ENCODE peak calls at places on chromosome 16, in nine cellular contexts. Y, T, U, S, J, M, C, E and I are unnamed samples.

GRCh38 chr16:77868478-77868877 is 80.1 kb downstream of the VAT1L start:
- DNase-seq in U (no peak), M (no peak), C (no peak), S (no peak), J (no peak), E (no peak), T (no peak), Y (no peak), I (no peak)

GRCh38 chr16:67459066-67459857 is 21.7 kb downstream of the ATP6V0D1 start:
- DNase-seq in E (no peak), T (no peak), U (peak), C (no peak), Y (no peak), S (no peak), M (peak), J (no peak), I (no peak)

GRCh38 chr16:28089992-28090365 is 26.5 kb upstream of the GSG1L start:
- DNase-seq in C (no peak), U (no peak), Y (no peak), J (no peak), M (no peak), T (no peak), E (no peak), S (no peak), I (no peak)

GRCh38 chr16:11857161-11857560 is 5.8 kb upstream of the RSL1D1 start:
- DNase-seq in J (no peak), T (no peak), S (no peak), U (no peak), Y (peak), C (no peak), E (no peak), M (no peak), I (no peak)

GRCh38 chr16:86966781-86967180 is 350.4 kb downstream of the C16orf95 start:
- DNase-seq in E (no peak), T (no peak), C (no peak), S (no peak), J (no peak), Y (no peak), M (no peak), U (no peak), I (no peak)

GRCh38 chr16:17526956-17527355 is 56.2 kb upstream of the XYLT1 start:
- DNase-seq in C (no peak), J (no peak), S (no peak), M (no peak), E (no peak), U (no peak), Y (no peak), T (no peak), I (no peak)

GRCh38 chr16:50505714-50506542 is 42.3 kb upstream of the NKD1 start:
- DNase-seq in Y (no peak), S (peak), C (no peak), T (no peak), U (no peak), E (no peak), J (no peak), M (no peak), I (no peak)

GRCh38 chr16:67445913-67446907 is 15.3 kb downstream of the HSD11B2 start:
- DNase-seq in C (no peak), T (no peak), M (no peak), J (no peak), U (no peak), E (no peak), Y (no peak), S (no peak), I (no peak)

GRCh38 chr16:81758376-81758775 is 20.7 kb upstream of the PLCG2 start:
- DNase-seq in M (no peak), T (peak), Y (peak), U (no peak), S (no peak), E (no peak), C (no peak), J (no peak), I (no peak)

GRCh38 chr16:69166221-69166833 is 20.6 kb upstream of the SNTB2 start:
- DNase-seq in E (no peak), Y (peak), T (no peak), J (no peak), C (no peak), M (peak), U (no peak), S (no peak), I (peak)

GRCh38 chr16:30407794-30408534 is 558 bp downstream of the ZNF771 start:
- DNase-seq in T (no peak), U (no peak), C (no peak), J (peak), E (no peak), Y (peak), S (peak), M (no peak), I (no peak)

GRCh38 chr16:82580293-82580900 is 46.4 kb upstream of the CDH13 start:
- DNase-seq in U (no peak), S (peak), M (peak), T (peak), C (no peak), J (peak), E (no peak), Y (peak), I (peak)

GRCh38 chr16:21599994-21600773 is 807 bp downstream of the METTL9 start:
- DNase-seq in T (peak), S (peak), U (no peak), E (no peak), M (peak), C (no peak), Y (peak), J (peak), I (no peak)

GRCh38 chr16:70779361-70779760 is 21.6 kb downstream of the VAC14 start:
- DNase-seq in M (no peak), C (no peak), T (no peak), Y (no peak), S (no peak), E (no peak), U (no peak), J (no peak), I (no peak)

GRCh38 chr16:49603956-49604355 is 230.4 kb downstream of the C16orf78 start:
- DNase-seq in J (no peak), M (no peak), U (no peak), Y (no peak), T (no peak), E (no peak), S (no peak), C (no peak), I (no peak)

GRCh38 chr16:49587051-49587450 is 213.4 kb downstream of the C16orf78 start:
- DNase-seq in U (no peak), Y (no peak), C (no peak), T (no peak), E (no peak), M (no peak), S (no peak), J (no peak), I (no peak)

GRCh38 chr16:83701494-83701893 is 106.3 kb upstream of the HSBP1 start:
- DNase-seq in S (peak), T (peak), J (no peak), C (no peak), Y (peak), E (no peak), U (no peak), M (peak), I (peak)

GRCh38 chr16:57532251-57532625 is 4.1 kb downstream of the CCDC102A start:
- DNase-seq in S (no peak), E (no peak), U (no peak), T (no peak), Y (no peak), M (no peak), C (no peak), J (no peak), I (no peak)

GRCh38 chr16:57637424-57637823 is 9.0 kb downstream of the ADGRG1 start:
- DNase-seq in S (peak), C (no peak), Y (no peak), T (no peak), M (no peak), U (peak), E (no peak), J (peak), I (peak)

GRCh38 chr16:64892843-64893242 is 229.0 kb downstream of the CDH11 start:
- DNase-seq in E (peak), M (no peak), U (no peak), C (peak), T (no peak), J (no peak), Y (peak), S (no peak), I (peak)

GRCh38 chr16:55703003-55704001 is 47.5 kb downstream of the SLC6A2 start:
- DNase-seq in T (peak), M (peak), C (peak), S (peak), Y (peak), U (no peak), E (no peak), J (peak), I (peak)

GRCh38 chr16:84448444-84448843 is 56.0 kb downstream of the MEAK7 start:
- DNase-seq in S (no peak), M (no peak), U (no peak), C (no peak), Y (no peak), E (no peak), J (no peak), T (no peak), I (no peak)

GRCh38 chr16:81745704-81746558 is 33.2 kb upstream of the PLCG2 start:
- DNase-seq in E (no peak), M (peak), C (no peak), J (peak), T (no peak), Y (peak), S (peak), U (peak), I (peak)

GRCh38 chr16:51114369-51114768 is 36.7 kb downstream of the SALL1 start:
- DNase-seq in E (no peak), J (no peak), M (no peak), C (no peak), Y (no peak), U (no peak), T (no peak), S (peak), I (no peak)

GRCh38 chr16:87713469-87714229 is 52.1 kb downstream of the KLHDC4 start:
- DNase-seq in M (no peak), U (no peak), E (no peak), Y (no peak), S (no peak), T (no peak), J (no peak), C (no peak), I (no peak)

GRCh38 chr16:19400709-19401108 is 17.0 kb upstream of the TMC5 start:
- DNase-seq in T (no peak), E (no peak), J (peak), C (no peak), U (no peak), M (no peak), S (no peak), Y (no peak), I (no peak)

GRCh38 chr16:27816561-27816960 is 247.0 kb downstream of the GSG1L start:
- DNase-seq in E (no peak), T (no peak), J (no peak), C (no peak), Y (no peak), M (no peak), U (no peak), S (no peak), I (no peak)

GRCh38 chr16:546909-547770 is 13.1 kb upstream of the PRR35 start:
- DNase-seq in J (peak), S (peak), U (no peak), T (no peak), Y (no peak), C (no peak), M (peak), E (no peak), I (no peak)

GRCh38 chr16:12484426-12484825 is 319.3 kb downstream of the CPPED1 start:
- DNase-seq in C (no peak), S (no peak), Y (no peak), U (no peak), J (no peak), M (no peak), E (no peak), T (no peak), I (no peak)

GRCh38 chr16:13110124-13110796 is 208.9 kb downstream of the SHISA9 start:
- DNase-seq in M (no peak), Y (no peak), S (peak), C (no peak), U (no peak), T (no peak), E (peak), J (no peak), I (peak)

GRCh38 chr16:19284207-19284606 is 1.3 kb upstream of the CLEC19A start:
- DNase-seq in T (peak), E (no peak), M (no peak), S (no peak), Y (peak), J (peak), C (no peak), U (peak), I (no peak)

GRCh38 chr16:23700509-23700908 is 12.5 kb downstream of the ERN2 start:
- DNase-seq in E (no peak), S (peak), Y (no peak), T (no peak), C (no peak), J (no peak), M (no peak), U (no peak), I (no peak)

GRCh38 chr16:70735141-70735979 is 49.5 kb upstream of the MTSS2 start:
- DNase-seq in Y (peak), M (no peak), E (peak), U (no peak), C (no peak), T (no peak), S (peak), J (no peak), I (no peak)

GRCh38 chr16:181668-182021 is 1.4 kb downstream of the HBQ1 start:
- DNase-seq in J (peak), S (no peak), T (no peak), E (no peak), U (no peak), Y (no peak), M (no peak), C (no peak), I (no peak)

GRCh38 chr16:59905131-59905530 is 1171.0 kb upstream of the GOT2 start:
- DNase-seq in S (no peak), Y (no peak), M (no peak), C (no peak), T (no peak), E (no peak), U (no peak), J (no peak), I (no peak)

GRCh38 chr16:84446086-84446485 is 58.4 kb downstream of the MEAK7 start:
- DNase-seq in J (no peak), T (peak), M (no peak), S (no peak), E (no peak), Y (no peak), C (no peak), U (no peak), I (no peak)